ENCODE peak calls at places on chromosome X, in four cellular contexts. I is T follicular helper cell; A is thyroid gland; E is activated T-cell treated with anti-CD3 and anti-CD28 coated beads, Interleukin-2, amount 50 U/mL, for 4 hours. N is an unnamed sample.

GRCh38 chrX:152821145-152821765 is 9.3 kb downstream of the CETN2 start:
- DNase-seq in A (peak; percentile 30), I (no peak), E (no peak), N (peak; percentile 23)

GRCh38 chrX:115533485-115533884 is 27.5 kb upstream of the PLS3 start:
- DNase-seq in A (no peak), E (no peak), I (no peak), N (no peak)

GRCh38 chrX:15973299-15973698 is 118.7 kb upstream of the AP1S2 start:
- DNase-seq in E (no peak), I (no peak), A (no peak), N (peak; percentile 16)

GRCh38 chrX:50747471-50747900 is 66.5 kb downstream of the SHROOM4 start:
- DNase-seq in A (no peak), E (no peak), I (no peak), N (peak; percentile 3)

GRCh38 chrX:152810403-152810802 is 20.2 kb downstream of the CETN2 start:
- DNase-seq in E (no peak), A (no peak), I (no peak), N (no peak)

GRCh38 chrX:108323751-108324150 is 114.5 kb downstream of the COL4A6 start:
- DNase-seq in E (no peak), A (no peak), I (no peak), N (no peak)

GRCh38 chrX:64885850-64886249 is 90.4 kb downstream of the ZC4H2 start:
- DNase-seq in E (no peak), A (peak; percentile 2), I (no peak), N (no peak)

GRCh38 chrX:150146271-150146888 is 208.1 kb upstream of the EOLA2 start:
- DNase-seq in E (no peak), A (no peak), I (no peak), N (no peak)

GRCh38 chrX:48831136-48831908 is 4.1 kb downstream of the PCSK1N start:
- DNase-seq in A (no peak), E (no peak), I (no peak), N (no peak)

GRCh38 chrX:34147345-34147744 is 15.2 kb upstream of the FAM47A start:
- DNase-seq in E (no peak), A (no peak), I (no peak), N (no peak)

GRCh38 chrX:101759000-101759399 is 99.3 kb upstream of the ARMCX2 start:
- DNase-seq in A (peak; percentile 68), I (peak; percentile 3), E (no peak), N (peak; percentile 2)

GRCh38 chrX:110188701-110189558 is 129.0 kb downstream of the AMMECR1 start:
- DNase-seq in A (no peak), E (no peak), I (no peak), N (no peak)

GRCh38 chrX:100745806-100746537 is 14.1 kb upstream of the SYTL4 start:
- DNase-seq in E (no peak), A (no peak), I (no peak), N (no peak)

GRCh38 chrX:125205918-125206665 is 113.6 kb upstream of the TEX13C start:
- DNase-seq in E (no peak), I (no peak), A (peak; percentile 40), N (no peak)

GRCh38 chrX:130893356-130894085 is 9.5 kb downstream of the ENOX2 start:
- DNase-seq in I (no peak), A (no peak), E (no peak), N (no peak)

GRCh38 chrX:23819385-23820234 is 36.6 kb downstream of the SAT1 start:
- DNase-seq in E (no peak), A (no peak), I (no peak), N (peak; percentile 35)

GRCh38 chrX:148281920-148282319 is 218.5 kb upstream of the AFF2 start:
- DNase-seq in E (no peak), A (no peak), I (no peak), N (no peak)

GRCh38 chrX:41621236-41621651 is 67.5 kb upstream of the GPR34 start:
- DNase-seq in I (no peak), E (no peak), A (no peak), N (no peak)

GRCh38 chrX:70998402-70999027 is 67.6 kb upstream of the SLC7A3 start:
- DNase-seq in E (no peak), I (no peak), A (peak; percentile 44), N (peak; percentile 37)

GRCh38 chrX:73398185-73398914 is 48.5 kb upstream of the CDX4 start:
- DNase-seq in A (no peak), I (no peak), E (no peak), N (no peak)

GRCh38 chrX:39613997-39614679 is 483.6 kb downstream of the BCOR start:
- DNase-seq in A (no peak), I (no peak), E (peak; percentile 59), N (no peak)

GRCh38 chrX:71870337-71871098 is 40.1 kb upstream of the NHSL2 start:
- DNase-seq in E (no peak), I (no peak), A (no peak), N (peak; percentile 27)

GRCh38 chrX:154799554-154800348 is 5.5 kb downstream of the MPP1 start:
- DNase-seq in A (peak; percentile 67), E (no peak), I (no peak), N (peak; percentile 90)

GRCh38 chrX:118756111-118756510 is 28.7 kb downstream of the IL13RA1 start:
- DNase-seq in A (no peak), E (no peak), I (no peak), N (no peak)

GRCh38 chrX:100076031-100076430 is 334.0 kb downstream of the PCDH19 start:
- DNase-seq in E (no peak), A (no peak), I (no peak), N (no peak)

GRCh38 chrX:141301017-141301416 is 58.7 kb upstream of the SPANXC start:
- DNase-seq in I (no peak), A (no peak), E (no peak), N (no peak)

GRCh38 chrX:72126048-72126415 is 5.7 kb downstream of the RTL5 start:
- DNase-seq in I (no peak), A (peak; percentile 59), E (no peak), N (no peak)

GRCh38 chrX:132401935-132402334 is 86.9 kb downstream of the MBNL3 start:
- DNase-seq in I (no peak), A (peak; percentile 3), E (no peak), N (peak; percentile 21)

GRCh38 chrX:47191806-47192401 is 1.7 kb upstream of the UBA1 start:
- DNase-seq in I (no peak), E (no peak), A (no peak), N (no peak)

GRCh38 chrX:21740329-21741274 is 17.3 kb downstream of the SMPX start:
- DNase-seq in I (no peak), A (peak; percentile 5), E (no peak), N (peak; percentile 59)

N was measured in HepG2.